ENCODE peak calls at places on chromosomes 7 and 10, in seven cellular contexts. X, O, C, R, H, Y and E are unnamed samples.

GRCh38 chr10:374354-374753 is 239.1 kb downstream of the ZMYND11 start:
- DNase-seq in O (no peak), C (no peak), Y (no peak), X (no peak), H (no peak), R (no peak), E (no peak)

GRCh38 chr10:59711871-59712491 is 2.3 kb upstream of the SLC16A9 start:
- DNase-seq in C (peak; percentile 54), X (no peak), R (no peak), H (no peak), O (peak; percentile 29), Y (no peak), E (no peak)

GRCh38 chr7:122518488-122518887 is 180.4 kb downstream of the RNF133 start:
- DNase-seq in Y (no peak), X (no peak), H (no peak), C (peak; percentile 47), R (no peak), O (peak; percentile 46), E (no peak)

GRCh38 chr7:130021105-130021834 is 29.9 kb downstream of the ZC3HC1 start:
- DNase-seq in Y (no peak), H (no peak), C (no peak), O (no peak), R (no peak), X (no peak), E (no peak)

GRCh38 chr10:97714401-97715258 is 1.1 kb downstream of the MARVELD1 start:
- DNase-seq in C (peak; percentile 78), R (peak; percentile 86), H (no peak), O (peak; percentile 92), X (no peak), Y (peak; percentile 80), E (peak; percentile 71)

GRCh38 chr7:138785587-138786437 is 12.0 kb upstream of the TMEM213 start:
- DNase-seq in O (peak; percentile 42), Y (no peak), X (no peak), C (peak; percentile 81), R (no peak), H (no peak), E (peak; percentile 11)

GRCh38 chr7:125828153-125828690 is 898.6 kb upstream of the POT1 start:
- DNase-seq in R (no peak), X (no peak), C (no peak), Y (no peak), H (no peak), O (no peak), E (no peak)

GRCh38 chr10:79559726-79560125 is 481 bp downstream of the SFTPA2 start:
- DNase-seq in Y (no peak), H (no peak), C (peak; percentile 18), R (no peak), O (peak; percentile 5), X (no peak), E (peak; percentile 43)

GRCh38 chr7:131488361-131488760 is 68.1 kb downstream of the PODXL start:
- DNase-seq in H (no peak), X (no peak), Y (no peak), R (no peak), O (no peak), C (peak; percentile 23), E (no peak)

GRCh38 chr7:12588259-12588904 is 17.9 kb downstream of the SCIN start:
- DNase-seq in R (no peak), X (no peak), Y (no peak), C (peak; percentile 76), H (no peak), O (no peak), E (no peak)

GRCh38 chr10:93160829-93161228 is 87.1 kb downstream of the CYP26A1 start:
- DNase-seq in H (no peak), O (no peak), Y (peak; percentile 61), R (no peak), X (no peak), C (peak; percentile 55), E (peak; percentile 39)

GRCh38 chr7:2468227-2468626 is 8.0 kb downstream of the GRIFIN start:
- DNase-seq in H (no peak), C (no peak), X (no peak), Y (no peak), R (no peak), O (no peak), E (no peak)

GRCh38 chr7:133190172-133190528 is 62.7 kb upstream of the EXOC4 start:
- DNase-seq in H (no peak), R (no peak), X (no peak), O (no peak), Y (no peak), C (no peak), E (no peak)

GRCh38 chr10:44991571-44991970 is 9.2 kb upstream of the ZNF22 start:
- DNase-seq in H (no peak), C (no peak), Y (no peak), O (no peak), X (no peak), R (no peak), E (no peak)

GRCh38 chr7:22565315-22565811 is 65.4 kb upstream of the STEAP1B start:
- DNase-seq in H (no peak), O (no peak), C (no peak), R (no peak), X (no peak), Y (peak; percentile 91), E (peak; percentile 74)

GRCh38 chr7:28759373-28760013 is 198.6 kb downstream of the TRIL start:
- DNase-seq in X (no peak), H (no peak), Y (peak; percentile 55), C (peak; percentile 57), R (no peak), O (no peak), E (peak; percentile 80)

GRCh38 chr7:28766359-28766758 is 191.8 kb downstream of the TRIL start:
- DNase-seq in X (no peak), C (no peak), Y (no peak), O (no peak), H (no peak), R (no peak), E (no peak)

GRCh38 chr7:28758186-28758585 is 199.9 kb downstream of the TRIL start:
- DNase-seq in Y (no peak), H (no peak), C (no peak), O (no peak), X (no peak), R (no peak), E (no peak)

GRCh38 chr7:28767356-28767755 is 190.8 kb downstream of the TRIL start:
- DNase-seq in C (no peak), X (no peak), Y (no peak), R (no peak), H (no peak), O (no peak), E (peak; percentile 34)

DNA sequence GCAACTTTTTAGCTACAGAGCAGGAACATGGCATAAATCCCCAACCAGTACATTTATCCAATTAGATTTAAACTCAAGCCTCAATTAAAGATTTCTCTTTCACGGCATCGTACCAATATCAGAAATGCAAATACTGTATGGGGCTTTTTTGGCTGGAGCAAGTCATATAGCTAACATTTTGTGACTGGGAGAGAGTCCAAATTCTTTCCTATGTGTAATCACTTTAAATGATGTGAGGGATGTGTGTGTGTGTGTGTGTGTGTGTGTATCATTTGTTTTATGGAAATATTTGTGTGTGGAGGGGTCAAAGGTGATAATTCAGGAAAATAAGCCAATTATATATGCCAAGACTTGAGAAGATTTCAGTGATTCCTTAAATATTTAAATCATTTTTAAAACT is 196.6 kb downstream of the TRIL start:
- DNase-seq in Y (no peak), C (no peak), X (no peak), H (no peak), R (no peak), O (no peak), E (peak; percentile 77)
- H2AK5ac ChIP-seq in Y (no peak overlapping the region), C (no peak overlapping the region), X (no peak overlapping the region), H (no peak overlapping the region), R (no peak overlapping the region), O (no peak overlapping the region), E (no peak overlapping the region)

GRCh38 chr7:20828947-20829346 is 42.3 kb upstream of the SP8 start:
- DNase-seq in X (no peak), H (no peak), O (no peak), R (no peak), C (no peak), Y (no peak), E (no peak)

GRCh38 chr7:20826243-20826642 is 39.6 kb upstream of the SP8 start:
- DNase-seq in O (peak; percentile 41), C (no peak), Y (no peak), H (no peak), R (no peak), X (no peak), E (no peak)

GRCh38 chr7:20825555-20825954 is 38.9 kb upstream of the SP8 start:
- DNase-seq in H (no peak), C (no peak), X (no peak), Y (no peak), O (no peak), R (no peak), E (no peak)

GRCh38 chr7:20831451-20831850 is 44.8 kb upstream of the SP8 start:
- DNase-seq in H (no peak), O (peak; percentile 57), Y (no peak), C (no peak), R (no peak), X (no peak), E (no peak)

DNA sequence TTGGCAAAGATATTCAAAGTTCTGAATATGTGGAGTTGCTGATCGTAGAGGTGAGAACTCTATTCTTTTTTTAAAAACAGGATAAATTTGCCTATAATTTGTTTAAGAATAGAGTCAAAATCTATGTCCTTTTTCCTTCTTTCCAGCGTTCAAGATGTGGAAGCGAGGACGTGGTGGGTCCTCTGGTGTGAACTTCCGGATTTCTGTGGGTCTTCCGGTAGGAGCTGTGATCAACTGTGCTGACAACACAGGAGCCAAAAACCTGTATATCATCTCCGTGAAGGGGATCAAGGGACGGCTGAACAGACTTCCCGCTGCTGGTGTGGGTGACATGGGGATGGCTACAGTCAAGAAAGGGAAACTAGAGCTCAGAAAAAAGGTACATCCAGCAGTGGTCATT is 40.5 kb upstream of the SP8 start:
- DNase-seq in H (no peak), X (no peak), R (no peak), Y (no peak), O (no peak), C (no peak), E (no peak)
- H2BK120ac ChIP-seq in H (no peak overlapping the region), X (no peak overlapping the region), R (no peak overlapping the region), Y (no peak overlapping the region), O (no peak overlapping the region), C (no peak overlapping the region), E (no peak overlapping the region)

DNA sequence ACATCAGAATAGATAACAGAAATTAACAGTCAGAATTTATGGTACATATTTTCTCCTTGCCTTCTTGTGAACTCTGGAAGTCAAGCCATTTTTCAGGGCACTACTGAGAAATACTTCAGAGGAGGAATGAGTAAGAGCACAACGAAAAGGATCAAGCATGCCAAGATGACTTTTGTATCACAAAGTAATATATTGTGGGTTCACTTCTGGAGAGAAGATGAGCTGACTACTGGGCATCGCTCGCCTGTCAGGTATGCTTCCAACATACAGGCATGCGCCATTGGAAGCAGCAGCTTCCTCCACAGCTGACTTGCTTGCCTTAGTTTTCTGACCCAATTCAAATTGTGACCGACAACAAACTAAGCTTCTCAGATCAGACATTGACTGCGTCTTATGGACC is 137.3 kb downstream of the VTI1A start:
- DNase-seq in X (no peak), O (no peak), C (no peak), H (no peak), Y (no peak), R (no peak), E (peak; percentile 61)
- H2AK5ac ChIP-seq in X (no peak overlapping the region), O (no peak overlapping the region), C (no peak overlapping the region), H (no peak overlapping the region), Y (no peak overlapping the region), R (no peak overlapping the region), E (peak overlapping the region; percentile 10)

DNA sequence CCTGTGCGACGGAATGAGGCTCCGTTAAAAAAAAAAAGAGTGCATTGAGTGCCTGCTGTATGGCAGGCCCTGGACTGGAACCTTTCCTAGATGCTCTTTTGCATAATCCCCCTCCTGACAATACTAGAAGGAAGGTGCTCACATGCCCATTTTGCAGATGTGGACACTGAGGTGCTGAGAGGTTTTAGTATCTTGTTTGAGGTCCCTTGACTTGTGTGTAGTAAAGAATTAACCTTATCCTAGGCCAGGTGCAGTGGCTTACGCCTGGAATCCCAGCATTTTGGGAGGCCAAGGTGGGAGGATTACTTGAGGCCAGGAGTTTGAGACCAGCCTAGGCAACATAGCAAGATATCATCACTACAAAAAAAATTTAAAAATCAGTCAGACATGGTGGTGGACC is 46.6 kb downstream of the TMEM130 start:
- DNase-seq in R (no peak), C (no peak), X (no peak), O (no peak), H (no peak), Y (no peak), E (no peak)
- H2BK120ac ChIP-seq in R (no peak overlapping the region), C (no peak overlapping the region), X (no peak overlapping the region), O (no peak overlapping the region), H (no peak overlapping the region), Y (no peak overlapping the region), E (no peak overlapping the region)